ENCODE peak calls at places on chromosomes 13 and 19, in eight cellular contexts. R is left lung, J is transverse colon, X is EH, C is amygdala, G is LHCN-M2, O is fibroblast of the conjunctiva, H is A549. Z is an unnamed sample.

GRCh38 chr19:54923276-54923675 is 17.3 kb downstream of the NCR1 start:
- DNase-seq in J (no peak), C (no peak), H (no peak), R (no peak), O (no peak), G (no peak), X (no peak), Z (no peak)

GRCh38 chr13:99847318-99847750 is 124.2 kb downstream of the ZIC5 start:
- DNase-seq in H (no peak), G (no peak), J (no peak), R (no peak), X (no peak), O (no peak), C (no peak), Z (no peak)

GRCh38 chr13:94178625-94179244 is 300.7 kb downstream of the DCT start:
- DNase-seq in G (no peak), C (no peak), H (no peak), O (no peak), J (no peak), R (no peak), X (no peak), Z (no peak)

GRCh38 chr13:20231839-20232555 is at the start of gene GJB6:
- DNase-seq in X (no peak), J (peak), G (no peak), R (no peak), O (no peak), C (no peak), H (no peak), Z (no peak)

GRCh38 chr13:24563087-24563486 is 50.5 kb upstream of the PARP4 start:
- DNase-seq in H (no peak), C (no peak), J (no peak), O (no peak), X (no peak), R (no peak), G (no peak), Z (no peak)

GRCh38 chr13:106533940-106534843 is 1.3 kb downstream of the EFNB2 start:
- DNase-seq in R (peak), C (no peak), J (peak), X (peak), O (no peak), H (no peak), G (peak), Z (peak)

GRCh38 chr13:110294146-110294545 is 12.8 kb downstream of the COL4A1 start:
- DNase-seq in C (no peak), O (no peak), H (no peak), G (peak), X (peak), J (no peak), R (no peak), Z (no peak)

GRCh38 chr13:110582421-110582954 is 21.0 kb upstream of the RAB20 start:
- DNase-seq in G (no peak), R (no peak), C (no peak), H (no peak), X (no peak), J (no peak), O (no peak), Z (no peak)

GRCh38 chr13:47188802-47189201 is 291.9 kb upstream of the HTR2A start:
- DNase-seq in X (peak), H (no peak), G (peak), R (no peak), J (no peak), O (peak), C (no peak), Z (no peak)

GRCh38 chr19:55486043-55486970 is 1.3 kb downstream of the NAT14 start:
- DNase-seq in R (no peak), C (no peak), X (no peak), O (no peak), H (no peak), J (no peak), G (no peak), Z (no peak)

GRCh38 chr13:29382021-29382420 is 213.5 kb downstream of the SLC7A1 start:
- DNase-seq in X (no peak), C (no peak), O (no peak), J (no peak), H (no peak), G (no peak), R (no peak), Z (no peak)

GRCh38 chr19:4067396-4068057 is 828 bp upstream of the ZBTB7A start:
- DNase-seq in J (no peak), O (no peak), G (no peak), X (peak), C (no peak), H (no peak), R (no peak), Z (no peak)

GRCh38 chr19:19192910-19193423 is 909 bp downstream of the RFXANK start:
- DNase-seq in X (no peak), G (no peak), J (no peak), H (no peak), R (no peak), O (no peak), C (no peak), Z (no peak)

GRCh38 chr19:36686365-36687213 is 823 bp upstream of the ZNF567 start:
- DNase-seq in H (no peak), O (no peak), C (no peak), R (no peak), X (peak), G (peak), J (peak), Z (no peak)

Z was measured in AG04450.